ENCODE peak calls at places on chromosomes 5 and 9, in seven cellular contexts. One of them, this sample, is unnamed.

GRCh38 chr5:6704361-6704851 is 8.8 kb upstream of the TENT4A start:
- DNase-seq in mesendoderm: no peak
- DNase-seq in left lung: no peak
- DNase-seq in GM12878: no peak
- DNase-seq in cardiac muscle cell: peak; percentile 70
- DNase-seq in thyroid gland: peak; percentile 17
- DNase-seq in PC-3: peak; percentile 95
- DNase-seq in this sample: peak; percentile 64

GRCh38 chr9:23321049-23321448 is 505.0 kb downstream of the ELAVL2 start:
- DNase-seq in mesendoderm: no peak
- DNase-seq in left lung: no peak
- DNase-seq in GM12878: no peak
- DNase-seq in cardiac muscle cell: no peak
- DNase-seq in thyroid gland: no peak
- DNase-seq in PC-3: no peak
- DNase-seq in this sample: no peak

GRCh38 chr5:91361790-91362189 is 21.3 kb downstream of the ARRDC3 start:
- DNase-seq in mesendoderm: no peak
- DNase-seq in left lung: no peak
- DNase-seq in GM12878: no peak
- DNase-seq in cardiac muscle cell: no peak
- DNase-seq in thyroid gland: no peak
- DNase-seq in PC-3: no peak
- DNase-seq in this sample: no peak

GRCh38 chr9:80049096-80049495 is 477.3 kb downstream of the TLE4 start:
- DNase-seq in mesendoderm: peak; percentile 65
- DNase-seq in left lung: no peak
- DNase-seq in GM12878: no peak
- DNase-seq in cardiac muscle cell: no peak
- DNase-seq in thyroid gland: no peak
- DNase-seq in PC-3: no peak
- DNase-seq in this sample: no peak

GRCh38 chr5:170049713-170050112 is 56.0 kb upstream of the FOXI1 start:
- DNase-seq in mesendoderm: no peak
- DNase-seq in left lung: no peak
- DNase-seq in GM12878: no peak
- DNase-seq in cardiac muscle cell: no peak
- DNase-seq in thyroid gland: no peak
- DNase-seq in PC-3: no peak
- DNase-seq in this sample: no peak

GRCh38 chr5:177023247-177023703 is 779 bp downstream of the ZNF346 start:
- DNase-seq in mesendoderm: peak; percentile 31
- DNase-seq in left lung: no peak
- DNase-seq in GM12878: no peak
- DNase-seq in cardiac muscle cell: peak; percentile 15
- DNase-seq in thyroid gland: no peak
- DNase-seq in PC-3: peak; percentile 25
- DNase-seq in this sample: no peak

GRCh38 chr5:166370928-166371690 is 1920.3 kb upstream of the WWC1 start:
- DNase-seq in mesendoderm: no peak
- DNase-seq in left lung: no peak
- DNase-seq in GM12878: no peak
- DNase-seq in cardiac muscle cell: no peak
- DNase-seq in thyroid gland: no peak
- DNase-seq in PC-3: peak; percentile 18
- DNase-seq in this sample: no peak

GRCh38 chr9:117825609-117826347 is 121.6 kb downstream of the TLR4 start:
- DNase-seq in mesendoderm: no peak
- DNase-seq in left lung: no peak
- DNase-seq in GM12878: peak; percentile 40
- DNase-seq in cardiac muscle cell: no peak
- DNase-seq in thyroid gland: no peak
- DNase-seq in PC-3: no peak
- DNase-seq in this sample: no peak

GRCh38 chr5:15326471-15326870 is 173.5 kb upstream of the FBXL7 start:
- DNase-seq in mesendoderm: no peak
- DNase-seq in left lung: no peak
- DNase-seq in GM12878: no peak
- DNase-seq in cardiac muscle cell: no peak
- DNase-seq in thyroid gland: no peak
- DNase-seq in PC-3: no peak
- DNase-seq in this sample: no peak

GRCh38 chr9:96086936-96087582 is 211.6 kb downstream of the ERCC6L2 start:
- DNase-seq in mesendoderm: peak; percentile 53
- DNase-seq in left lung: no peak
- DNase-seq in GM12878: no peak
- DNase-seq in cardiac muscle cell: no peak
- DNase-seq in thyroid gland: no peak
- DNase-seq in PC-3: no peak
- DNase-seq in this sample: no peak

GRCh38 chr5:10590226-10591047 is 26.6 kb downstream of the ANKRD33B start:
- DNase-seq in mesendoderm: peak; percentile 100
- DNase-seq in left lung: no peak
- DNase-seq in GM12878: no peak
- DNase-seq in cardiac muscle cell: no peak
- DNase-seq in thyroid gland: no peak
- DNase-seq in PC-3: peak; percentile 93
- DNase-seq in this sample: no peak

GRCh38 chr9:16664211-16664610 is 206.3 kb downstream of the BNC2 start:
- DNase-seq in mesendoderm: no peak
- DNase-seq in left lung: no peak
- DNase-seq in GM12878: no peak
- DNase-seq in cardiac muscle cell: no peak
- DNase-seq in thyroid gland: no peak
- DNase-seq in PC-3: no peak
- DNase-seq in this sample: no peak

GRCh38 chr9:79480639-79481038 is 91.1 kb upstream of the TLE4 start:
- DNase-seq in mesendoderm: no peak
- DNase-seq in left lung: no peak
- DNase-seq in GM12878: no peak
- DNase-seq in cardiac muscle cell: no peak
- DNase-seq in thyroid gland: no peak
- DNase-seq in PC-3: no peak
- DNase-seq in this sample: no peak

DNA sequence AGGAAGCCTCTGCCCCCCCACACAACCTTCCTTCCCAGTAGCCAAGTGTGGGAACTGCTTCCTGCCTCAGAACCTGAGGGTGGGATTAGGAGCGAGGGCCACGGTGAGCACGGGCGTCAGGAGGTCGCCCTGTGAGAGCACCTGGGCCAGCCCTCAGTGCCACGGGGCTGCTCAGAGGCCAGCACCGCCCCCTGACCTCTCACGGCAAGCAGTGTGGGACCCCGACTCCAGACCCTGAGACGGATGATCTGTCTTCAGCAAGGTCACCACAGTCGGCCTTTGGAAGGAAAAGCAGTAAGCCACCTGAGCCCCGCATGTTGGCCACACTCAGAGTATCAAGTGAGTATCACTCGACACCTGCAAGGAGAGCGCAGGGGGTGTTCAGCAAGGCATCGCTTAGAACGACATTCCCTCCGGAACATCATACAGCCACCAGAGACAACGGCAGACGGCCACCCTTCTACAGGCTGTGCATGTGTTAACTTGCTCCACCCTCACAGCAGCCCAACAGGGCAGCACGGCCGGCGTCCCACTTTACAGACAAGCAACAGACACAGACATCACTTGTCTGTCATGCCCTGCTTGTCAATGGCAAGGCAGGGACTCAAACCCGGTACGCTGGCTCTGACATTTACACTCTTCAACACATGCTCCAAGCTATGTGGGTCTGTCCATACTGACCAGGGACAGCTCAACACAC is 50.2 kb downstream of the IPPK start:
- DNase-seq in mesendoderm: no peak
- DNase-seq in left lung: no peak
- DNase-seq in GM12878: no peak
- DNase-seq in cardiac muscle cell: peak; percentile 3
- DNase-seq in thyroid gland: no peak
- DNase-seq in PC-3: no peak
- DNase-seq in this sample: no peak
- H3K27me3 ChIP-seq in mesendoderm: no peaks in the 10 kb centered on the region
- H3K27me3 ChIP-seq in left lung: no peaks in the 10 kb centered on the region
- H3K27me3 ChIP-seq in GM12878: no peaks in the 10 kb centered on the region
- H3K27me3 ChIP-seq in cardiac muscle cell: no peaks in the 10 kb centered on the region
- H3K27me3 ChIP-seq in thyroid gland: no peaks in the 10 kb centered on the region
- H3K27me3 ChIP-seq in PC-3: no peaks in the 10 kb centered on the region
- H3K27me3 ChIP-seq in this sample: no peaks in the 10 kb centered on the region

DNA sequence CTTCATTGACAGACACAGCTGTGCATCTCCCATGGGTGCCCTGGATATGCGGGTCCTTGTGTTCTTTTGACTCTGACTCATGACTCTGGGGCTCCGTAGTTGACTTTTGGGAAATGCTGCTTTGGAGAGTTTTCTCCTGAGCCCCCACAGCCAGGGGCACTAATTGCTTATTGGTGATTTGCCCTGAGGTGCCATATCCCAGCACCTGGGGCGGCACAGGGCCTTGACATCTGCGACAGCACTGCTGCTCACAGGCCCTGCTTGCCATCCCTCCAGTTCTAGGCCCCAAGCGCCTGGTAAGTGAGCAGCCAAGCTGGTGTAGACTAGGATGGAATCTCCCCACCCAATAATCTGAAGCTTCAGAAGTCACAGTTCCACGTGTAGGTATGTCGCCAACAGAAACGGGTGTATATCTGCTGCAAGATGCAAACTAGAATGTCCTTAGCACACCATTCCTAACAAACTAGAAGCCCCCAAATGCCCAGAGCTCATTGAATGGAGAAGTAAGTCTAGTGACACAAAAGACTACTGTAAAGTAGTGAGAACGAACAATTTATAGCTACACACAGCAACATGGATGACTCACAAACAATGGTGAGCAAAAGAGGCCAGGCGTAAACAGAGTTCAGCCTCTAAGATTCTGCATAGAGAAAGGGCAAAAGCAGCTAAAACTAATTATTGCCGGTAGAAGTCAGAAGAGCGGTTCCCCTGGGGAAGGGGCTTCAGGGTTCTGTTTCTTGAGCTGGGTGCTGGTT is 74.9 kb downstream of the AMBP start:
- DNase-seq in mesendoderm: no peak
- DNase-seq in left lung: no peak
- DNase-seq in GM12878: no peak
- DNase-seq in cardiac muscle cell: no peak
- DNase-seq in thyroid gland: no peak
- DNase-seq in PC-3: no peak
- DNase-seq in this sample: no peak
- H3K27me3 ChIP-seq in mesendoderm: no peaks in the 10 kb centered on the region
- H3K27me3 ChIP-seq in left lung: no peaks in the 10 kb centered on the region
- H3K27me3 ChIP-seq in GM12878: no peaks in the 10 kb centered on the region
- H3K27me3 ChIP-seq in cardiac muscle cell: no peaks in the 10 kb centered on the region
- H3K27me3 ChIP-seq in thyroid gland: no peaks in the 10 kb centered on the region
- H3K27me3 ChIP-seq in PC-3: no peaks in the 10 kb centered on the region
- H3K27me3 ChIP-seq in this sample: no peaks in the 10 kb centered on the region

DNA sequence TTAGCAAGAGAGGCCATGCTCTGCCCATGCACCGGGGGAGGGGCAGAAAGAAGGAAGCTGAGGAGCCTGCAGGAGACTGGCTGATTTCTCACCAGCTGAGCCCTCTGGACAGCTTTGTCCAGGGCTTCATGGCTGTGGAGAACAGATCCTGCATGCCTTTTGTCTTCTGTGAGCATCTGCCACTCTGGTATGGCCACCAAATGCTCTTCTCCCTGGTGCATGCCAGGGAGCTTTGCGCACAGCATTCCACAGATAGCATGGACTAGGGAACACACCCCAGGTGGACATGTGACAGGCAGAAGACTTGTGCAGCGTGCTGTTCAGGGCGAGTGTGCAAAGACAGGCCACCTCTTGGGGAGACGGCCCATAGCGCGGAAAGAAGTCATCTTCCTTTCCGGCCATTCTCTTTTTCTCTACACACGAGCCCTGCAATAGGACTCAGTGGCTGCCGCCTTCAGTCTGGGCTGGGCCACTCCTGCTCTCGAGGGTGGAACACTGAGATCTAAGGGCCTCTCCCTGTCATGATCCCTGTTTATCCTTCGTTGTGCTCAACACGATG is 56.7 kb downstream of the GADD45G start:
- DNase-seq in mesendoderm: no peak
- DNase-seq in left lung: peak; percentile 75
- DNase-seq in GM12878: no peak
- DNase-seq in cardiac muscle cell: peak; percentile 40
- DNase-seq in thyroid gland: peak; percentile 73
- DNase-seq in PC-3: no peak
- DNase-seq in this sample: peak; percentile 66
- H3K27me3 ChIP-seq in mesendoderm: no peaks in the 10 kb centered on the region
- H3K27me3 ChIP-seq in left lung: no peaks in the 10 kb centered on the region
- H3K27me3 ChIP-seq in GM12878: no peaks in the 10 kb centered on the region
- H3K27me3 ChIP-seq in cardiac muscle cell: no peaks in the 10 kb centered on the region
- H3K27me3 ChIP-seq in thyroid gland: no peaks in the 10 kb centered on the region
- H3K27me3 ChIP-seq in PC-3: peaks cover 35% of the 10 kb centered on the region
- H3K27me3 ChIP-seq in this sample: no peaks in the 10 kb centered on the region

GRCh38 chr5:38375423-38375822 is 117.1 kb downstream of the EGFLAM start:
- DNase-seq in mesendoderm: peak; percentile 57
- DNase-seq in left lung: no peak
- DNase-seq in GM12878: no peak
- DNase-seq in cardiac muscle cell: no peak
- DNase-seq in thyroid gland: no peak
- DNase-seq in PC-3: no peak
- DNase-seq in this sample: no peak
- H3K27me3 ChIP-seq in mesendoderm: no peaks in the 10 kb centered on the region
- H3K27me3 ChIP-seq in left lung: no peaks in the 10 kb centered on the region
- H3K27me3 ChIP-seq in GM12878: no peaks in the 10 kb centered on the region
- H3K27me3 ChIP-seq in cardiac muscle cell: no peaks in the 10 kb centered on the region
- H3K27me3 ChIP-seq in thyroid gland: no peaks in the 10 kb centered on the region
- H3K27me3 ChIP-seq in PC-3: peaks cover 30% of the 10 kb centered on the region
- H3K27me3 ChIP-seq in this sample: peaks cover 9% of the 10 kb centered on the region

DNA sequence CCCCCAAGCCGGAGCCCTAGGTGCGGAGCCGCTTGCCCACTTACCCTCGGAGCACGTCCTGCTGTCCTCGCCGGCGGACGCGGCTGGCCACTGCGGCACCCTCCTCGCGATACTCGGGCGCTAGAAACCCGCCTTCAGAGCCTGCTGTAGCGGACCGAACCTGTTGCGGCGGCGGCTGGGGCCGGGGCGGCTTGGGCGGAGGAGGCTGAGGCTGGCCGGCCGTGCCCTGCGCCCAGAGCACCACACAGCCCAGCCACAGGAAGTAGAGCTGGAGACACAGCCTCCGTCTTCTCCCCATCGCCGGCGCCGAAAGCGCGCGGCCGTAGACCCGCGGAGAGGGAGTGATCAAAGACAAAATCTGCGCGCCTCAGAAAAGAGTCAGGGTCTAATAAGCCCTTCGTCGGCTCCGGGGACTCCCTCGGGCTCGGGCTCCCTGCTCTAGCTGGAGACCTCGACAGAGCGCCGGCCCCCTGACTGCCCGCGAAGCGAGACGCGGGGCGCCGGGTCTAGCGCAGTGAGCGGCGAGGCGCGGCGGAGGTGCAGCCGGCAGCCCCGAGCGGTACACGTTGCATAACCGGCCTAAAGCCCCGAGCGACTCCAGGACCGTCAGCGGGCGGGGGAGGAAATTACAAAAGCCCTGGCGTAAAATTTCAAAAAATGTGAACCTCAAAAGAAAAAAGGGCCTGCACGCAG is 593 bp downstream of the FBN2 start:
- DNase-seq in mesendoderm: peak; percentile 67
- DNase-seq in left lung: peak; percentile 87
- DNase-seq in GM12878: no peak
- DNase-seq in cardiac muscle cell: no peak
- DNase-seq in thyroid gland: peak; percentile 9
- DNase-seq in PC-3: peak; percentile 27
- DNase-seq in this sample: peak; percentile 50
- H3K27me3 ChIP-seq in mesendoderm: no peaks in the 10 kb centered on the region
- H3K27me3 ChIP-seq in left lung: peaks cover 38% of the 10 kb centered on the region
- H3K27me3 ChIP-seq in GM12878: peaks cover 2% of the 10 kb centered on the region
- H3K27me3 ChIP-seq in cardiac muscle cell: no peaks in the 10 kb centered on the region
- H3K27me3 ChIP-seq in thyroid gland: peaks cover 5% of the 10 kb centered on the region
- H3K27me3 ChIP-seq in PC-3: no peaks in the 10 kb centered on the region
- H3K27me3 ChIP-seq in this sample: peaks cover 51% of the 10 kb centered on the region

This sample was measured in lower lobe of right lung.